ENCODE peak calls at places on chromosomes 5 and 9, in ten cellular contexts. H is CD8-positive, alpha-beta memory T cell; U is posterior vena cava; R is GM13977; T is T-cell; N is T-helper 17 cell; J is activated CD4-positive, alpha-beta memory T cell treated with anti-CD3 and anti-CD28 coated beads, Interleukin-2, amount 10 ng/mL, durations not matched to agents 7 days and 5 days; X is tibial artery; S is NCI-H2171 treated with DMSO at 0.1 percent for 48 hours; M is activated T-cell treated with anti-CD3 and anti-CD28 coated beads for 48 hours. W is an unnamed sample.

GRCh38 chr5:159962214-159962613 is 45.9 kb downstream of the ADRA1B start:
- DNase-seq in H (no peak), U (no peak), R (no peak), T (no peak), N (no peak), J (no peak), X (no peak), S (no peak), M (no peak), W (no peak)

GRCh38 chr5:143354025-143354424 is 49.5 kb downstream of the NR3C1 start:
- DNase-seq in H (peak), U (no peak), R (no peak), T (no peak), N (no peak), J (no peak), X (no peak), S (no peak), M (no peak), W (no peak)

GRCh38 chr5:133524597-133524996 is 87.7 kb downstream of the FSTL4 start:
- DNase-seq in H (no peak), U (no peak), R (no peak), T (no peak), N (no peak), J (no peak), X (no peak), S (no peak), M (no peak), W (no peak)

GRCh38 chr9:128636024-128636390 is 20.6 kb downstream of the DYNC2I2 start:
- DNase-seq in H (no peak), U (no peak), R (no peak), T (no peak), N (no peak), J (no peak), X (no peak), S (no peak), M (no peak), W (no peak)

GRCh38 chr5:144404021-144404420 is 233.3 kb downstream of the KCTD16 start:
- DNase-seq in H (no peak), U (no peak), R (no peak), T (no peak), N (no peak), J (no peak), X (no peak), S (no peak), M (no peak), W (no peak)

GRCh38 chr9:95626885-95627558 is 110.3 kb upstream of the PTCH1 start:
- DNase-seq in H (peak), U (peak), R (no peak), T (peak), N (no peak), J (peak), X (peak), S (no peak), M (peak), W (no peak)

GRCh38 chr5:33371660-33372059 is 69.1 kb upstream of the TARS1 start:
- DNase-seq in H (no peak), U (no peak), R (no peak), T (no peak), N (no peak), J (no peak), X (no peak), S (no peak), M (no peak), W (no peak)

GRCh38 chr9:128061305-128061704 is 5.8 kb downstream of the NAIF1 start:
- DNase-seq in H (no peak), U (no peak), R (no peak), T (no peak), N (no peak), J (peak), X (no peak), S (no peak), M (no peak), W (no peak)

GRCh38 chr5:220008-220407 is 1.9 kb downstream of the SDHA start:
- DNase-seq in H (peak), U (no peak), R (peak), T (no peak), N (no peak), J (no peak), X (no peak), S (no peak), M (no peak), W (no peak)

GRCh38 chr9:107176701-107177100 is 106.4 kb upstream of the RAD23B start:
- DNase-seq in H (no peak), U (peak), R (no peak), T (no peak), N (no peak), J (no peak), X (peak), S (peak), M (no peak), W (no peak)

GRCh38 chr5:170648546-170648945 is 135.0 kb upstream of the GABRP start:
- DNase-seq in H (no peak), U (no peak), R (no peak), T (no peak), N (no peak), J (no peak), X (no peak), S (no peak), M (no peak), W (no peak)

GRCh38 chr5:124408738-124409453 is 337.5 kb downstream of the ZNF608 start:
- DNase-seq in H (no peak), U (no peak), R (no peak), T (no peak), N (no peak), J (no peak), X (no peak), S (no peak), M (no peak), W (no peak)

GRCh38 chr9:120915854-120916495 is 10.6 kb downstream of the TRAF1 start:
- DNase-seq in H (no peak), U (no peak), R (no peak), T (peak), N (no peak), J (peak), X (no peak), S (no peak), M (no peak), W (no peak)

GRCh38 chr5:163760498-163760897 is 255.1 kb downstream of the MAT2B start:
- DNase-seq in H (no peak), U (no peak), R (no peak), T (no peak), N (no peak), J (no peak), X (no peak), S (no peak), M (no peak), W (no peak)

GRCh38 chr9:113619156-113619861 is 155.8 kb downstream of the RGS3 start:
- DNase-seq in H (no peak), U (peak), R (no peak), T (no peak), N (no peak), J (no peak), X (peak), S (no peak), M (no peak), W (no peak)

GRCh38 chr5:179326176-179326997 is 18.9 kb downstream of the ADAMTS2 start:
- DNase-seq in H (no peak), U (peak), R (no peak), T (no peak), N (no peak), J (no peak), X (peak), S (no peak), M (no peak), W (no peak)

GRCh38 chr9:28970241-28970654 is 1397.0 kb upstream of the C9orf72 start:
- DNase-seq in H (no peak), U (no peak), R (no peak), T (no peak), N (no peak), J (no peak), X (no peak), S (no peak), M (no peak), W (no peak)

GRCh38 chr5:131821221-131821620 is 24.4 kb upstream of the FNIP1 start:
- DNase-seq in H (no peak), U (no peak), R (no peak), T (no peak), N (no peak), J (no peak), X (no peak), S (no peak), M (no peak), W (no peak)

GRCh38 chr5:139482050-139482889 is at the start of gene STING1:
- DNase-seq in H (peak), U (peak), R (peak), T (peak), N (peak), J (peak), X (peak), S (peak), M (peak), W (no peak)

GRCh38 chr9:130927995-130928900 is 10.8 kb downstream of the FIBCD1 start:
- DNase-seq in H (no peak), U (no peak), R (peak), T (no peak), N (no peak), J (no peak), X (no peak), S (peak), M (no peak), W (no peak)

GRCh38 chr9:29826421-29826820 is 2253.1 kb upstream of the C9orf72 start:
- DNase-seq in H (no peak), U (no peak), R (no peak), T (no peak), N (no peak), J (no peak), X (no peak), S (no peak), M (no peak), W (no peak)

GRCh38 chr9:124388275-124389048 is 26.8 kb downstream of the PSMB7 start:
- DNase-seq in H (no peak), U (no peak), R (no peak), T (no peak), N (no peak), J (no peak), X (no peak), S (no peak), M (no peak), W (no peak)

GRCh38 chr5:168987540-168988300 is 313.2 kb downstream of the SLIT3 start:
- DNase-seq in H (peak), U (peak), R (peak), T (no peak), N (peak), J (peak), X (peak), S (peak), M (peak), W (peak)

GRCh38 chr5:130571076-130571475 is 594.0 kb downstream of the HINT1 start:
- DNase-seq in H (no peak), U (no peak), R (no peak), T (no peak), N (no peak), J (no peak), X (no peak), S (no peak), M (no peak), W (no peak)

GRCh38 chr9:16825971-16826370 is 44.5 kb downstream of the BNC2 start:
- DNase-seq in H (no peak), U (no peak), R (no peak), T (no peak), N (no peak), J (no peak), X (no peak), S (no peak), M (no peak), W (no peak)

GRCh38 chr5:132176987-132177386 is 50.7 kb downstream of the P4HA2 start:
- DNase-seq in H (no peak), U (no peak), R (peak), T (no peak), N (no peak), J (no peak), X (no peak), S (no peak), M (no peak), W (no peak)

GRCh38 chr5:57199866-57200265 is 26.0 kb downstream of the GPBP1 start:
- DNase-seq in H (no peak), U (no peak), R (no peak), T (no peak), N (no peak), J (no peak), X (no peak), S (no peak), M (no peak), W (no peak)

GRCh38 chr9:128632486-128632885 is 24.2 kb downstream of the DYNC2I2 start:
- DNase-seq in H (no peak), U (no peak), R (no peak), T (no peak), N (no peak), J (no peak), X (no peak), S (no peak), M (no peak), W (no peak)

W was measured in cerebellum.